ENCODE peak calls at places on chromosomes 1 and 21, in six cellular contexts. One of them, this sample, is unnamed.

GRCh38 chr1:103371234-103371633 is 154.3 kb upstream of the RNPC3 start:
- DNase-seq in neural progenitor cell: no peak
- DNase-seq in GM23338: no peak
- DNase-seq in PC-3: no peak
- DNase-seq in K562: no peak
- DNase-seq in mammary epithelial cell: no peak
- DNase-seq in this sample: no peak

GRCh38 chr1:234218078-234218477 is 155.2 kb upstream of the COA6 start:
- DNase-seq in mammary epithelial cell: peak; percentile 79
- DNase-seq in K562: no peak
- DNase-seq in neural progenitor cell: no peak
- DNase-seq in PC-3: no peak
- DNase-seq in GM23338: no peak
- DNase-seq in this sample: no peak

GRCh38 chr1:31101147-31101502 is 35.6 kb upstream of the PUM1 start:
- DNase-seq in PC-3: peak; percentile 56
- DNase-seq in mammary epithelial cell: peak; percentile 60
- DNase-seq in GM23338: no peak
- DNase-seq in neural progenitor cell: no peak
- DNase-seq in K562: peak; percentile 86
- DNase-seq in this sample: no peak

GRCh38 chr1:110280804-110281203 is 58.4 kb upstream of the RBM15 start:
- DNase-seq in mammary epithelial cell: no peak
- DNase-seq in K562: no peak
- DNase-seq in GM23338: no peak
- DNase-seq in PC-3: no peak
- DNase-seq in neural progenitor cell: no peak
- DNase-seq in this sample: no peak

GRCh38 chr1:223009421-223009820 is 133.6 kb downstream of the TLR5 start:
- DNase-seq in neural progenitor cell: no peak
- DNase-seq in PC-3: no peak
- DNase-seq in K562: no peak
- DNase-seq in mammary epithelial cell: no peak
- DNase-seq in GM23338: no peak
- DNase-seq in this sample: no peak

GRCh38 chr1:160541622-160542302 is 18.7 kb upstream of the SLAMF6 start:
- DNase-seq in mammary epithelial cell: no peak
- DNase-seq in PC-3: no peak
- DNase-seq in GM23338: no peak
- DNase-seq in neural progenitor cell: no peak
- DNase-seq in K562: peak; percentile 33
- DNase-seq in this sample: no peak

GRCh38 chr1:33137800-33138199 is 44.0 kb downstream of the TRIM62 start:
- DNase-seq in neural progenitor cell: peak; percentile 87
- DNase-seq in mammary epithelial cell: no peak
- DNase-seq in K562: peak; percentile 58
- DNase-seq in PC-3: no peak
- DNase-seq in GM23338: peak; percentile 91
- DNase-seq in this sample: peak; percentile 65

GRCh38 chr1:200890818-200891773 is 3.6 kb upstream of the INAVA start:
- DNase-seq in PC-3: peak; percentile 95
- DNase-seq in neural progenitor cell: peak; percentile 91
- DNase-seq in GM23338: peak; percentile 90
- DNase-seq in mammary epithelial cell: peak; percentile 65
- DNase-seq in K562: no peak
- DNase-seq in this sample: no peak

GRCh38 chr1:100107696-100108095 is 25.0 kb downstream of the SASS6 start:
- DNase-seq in GM23338: no peak
- DNase-seq in mammary epithelial cell: no peak
- DNase-seq in K562: no peak
- DNase-seq in neural progenitor cell: no peak
- DNase-seq in PC-3: no peak
- DNase-seq in this sample: no peak

GRCh38 chr1:222592171-222592570 is 2.4 kb upstream of the TAF1A start:
- DNase-seq in mammary epithelial cell: peak; percentile 36
- DNase-seq in neural progenitor cell: no peak
- DNase-seq in K562: no peak
- DNase-seq in PC-3: peak; percentile 46
- DNase-seq in GM23338: no peak
- DNase-seq in this sample: no peak

GRCh38 chr1:17914987-17915386 is 159.9 kb downstream of the ACTL8 start:
- DNase-seq in mammary epithelial cell: no peak
- DNase-seq in K562: no peak
- DNase-seq in neural progenitor cell: no peak
- DNase-seq in PC-3: no peak
- DNase-seq in GM23338: no peak
- DNase-seq in this sample: no peak

GRCh38 chr1:229385853-229386456 is 43.1 kb upstream of the CCSAP start:
- DNase-seq in GM23338: no peak
- DNase-seq in PC-3: no peak
- DNase-seq in K562: no peak
- DNase-seq in neural progenitor cell: no peak
- DNase-seq in mammary epithelial cell: no peak
- DNase-seq in this sample: no peak

GRCh38 chr1:3320246-3321152 is 134.0 kb upstream of the ARHGEF16 start:
- DNase-seq in GM23338: no peak
- DNase-seq in neural progenitor cell: no peak
- DNase-seq in K562: no peak
- DNase-seq in mammary epithelial cell: no peak
- DNase-seq in PC-3: no peak
- DNase-seq in this sample: no peak

GRCh38 chr21:29257701-29258100 is 41.0 kb upstream of the BACH1 start:
- DNase-seq in PC-3: peak; percentile 29
- DNase-seq in GM23338: no peak
- DNase-seq in mammary epithelial cell: peak; percentile 32
- DNase-seq in K562: no peak
- DNase-seq in neural progenitor cell: no peak
- DNase-seq in this sample: no peak

GRCh38 chr1:245946905-245947304 is 560.2 kb downstream of the SMYD3 start:
- DNase-seq in mammary epithelial cell: no peak
- DNase-seq in K562: no peak
- DNase-seq in GM23338: no peak
- DNase-seq in neural progenitor cell: peak; percentile 40
- DNase-seq in PC-3: no peak
- DNase-seq in this sample: no peak

GRCh38 chr1:17768651-17769241 is 13.6 kb downstream of the ACTL8 start:
- DNase-seq in PC-3: peak; percentile 64
- DNase-seq in mammary epithelial cell: no peak
- DNase-seq in GM23338: no peak
- DNase-seq in neural progenitor cell: no peak
- DNase-seq in K562: peak; percentile 16
- DNase-seq in this sample: no peak

GRCh38 chr1:100213141-100213540 is 35.1 kb upstream of the LRRC39 start:
- DNase-seq in GM23338: peak; percentile 9
- DNase-seq in neural progenitor cell: no peak
- DNase-seq in mammary epithelial cell: no peak
- DNase-seq in K562: no peak
- DNase-seq in PC-3: no peak
- DNase-seq in this sample: no peak

GRCh38 chr21:35664683-35665082 is 395.6 kb downstream of the SETD4 start:
- DNase-seq in GM23338: no peak
- DNase-seq in neural progenitor cell: no peak
- DNase-seq in mammary epithelial cell: peak; percentile 97
- DNase-seq in PC-3: peak; percentile 94
- DNase-seq in K562: no peak
- DNase-seq in this sample: no peak

GRCh38 chr1:115251340-115251748 is 86.7 kb downstream of the NGF start:
- DNase-seq in mammary epithelial cell: no peak
- DNase-seq in GM23338: no peak
- DNase-seq in K562: no peak
- DNase-seq in PC-3: no peak
- DNase-seq in neural progenitor cell: no peak
- DNase-seq in this sample: no peak

DNA sequence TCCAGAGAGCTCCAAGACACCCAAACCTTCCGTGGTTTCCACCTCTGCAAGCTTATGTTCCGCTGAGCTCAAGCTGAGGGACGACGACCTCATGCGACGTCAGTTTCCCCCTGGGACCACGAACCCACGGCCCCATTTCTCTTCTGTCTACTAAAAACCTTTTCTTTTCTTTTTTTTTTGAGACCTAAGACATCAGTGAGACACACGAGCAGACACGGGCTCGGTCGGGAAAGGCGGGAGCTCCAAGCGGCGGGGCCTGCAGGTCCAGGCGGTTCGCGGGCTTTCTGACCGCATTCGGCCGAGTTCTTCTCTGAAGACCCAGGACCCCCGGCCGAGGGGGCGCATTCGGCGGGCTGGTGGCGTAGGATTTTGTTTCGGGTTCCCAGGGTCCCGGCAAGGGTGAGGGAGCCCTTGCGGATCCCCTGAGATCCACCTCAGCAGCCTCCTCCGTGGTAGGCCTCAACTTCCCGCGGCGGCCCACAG is 402 bp downstream of the C21orf58 start:
- DNase-seq in K562: no peak
- DNase-seq in PC-3: no peak
- DNase-seq in mammary epithelial cell: no peak
- DNase-seq in neural progenitor cell: peak; percentile 52
- DNase-seq in GM23338: peak; percentile 38
- DNase-seq in this sample: peak; percentile 58
- H4K20me1 ChIP-seq in K562: peaks cover 26% of the 10 kb centered on the region
- H4K20me1 ChIP-seq in PC-3: peaks cover 26% of the 10 kb centered on the region
- H4K20me1 ChIP-seq in mammary epithelial cell: peaks cover 2% of the 10 kb centered on the region
- H4K20me1 ChIP-seq in neural progenitor cell: peaks cover 49% of the 10 kb centered on the region
- H4K20me1 ChIP-seq in GM23338: peaks cover 25% of the 10 kb centered on the region
- H4K20me1 ChIP-seq in this sample: peaks cover 29% of the 10 kb centered on the region

GRCh38 chr1:156726549-156727226 is 1.6 kb upstream of the METTL25B start:
- DNase-seq in GM23338: peak; percentile 88
- DNase-seq in K562: peak; percentile 91
- DNase-seq in PC-3: peak; percentile 79
- DNase-seq in mammary epithelial cell: peak; percentile 64
- DNase-seq in neural progenitor cell: peak; percentile 76
- DNase-seq in this sample: peak; percentile 80

GRCh38 chr1:156727492-156727891 is 777 bp upstream of the METTL25B start:
- DNase-seq in K562: no peak
- DNase-seq in PC-3: no peak
- DNase-seq in neural progenitor cell: no peak
- DNase-seq in GM23338: no peak
- DNase-seq in mammary epithelial cell: no peak
- DNase-seq in this sample: no peak

GRCh38 chr1:156727914-156728598 is at the start of gene METTL25B:
- DNase-seq in mammary epithelial cell: peak; percentile 82
- DNase-seq in PC-3: peak; percentile 89
- DNase-seq in K562: peak; percentile 93
- DNase-seq in neural progenitor cell: peak; percentile 93
- DNase-seq in GM23338: peak; percentile 93
- DNase-seq in this sample: peak; percentile 86

GRCh38 chr1:156721131-156721924 is 6.9 kb upstream of the METTL25B start:
- DNase-seq in GM23338: no peak
- DNase-seq in mammary epithelial cell: no peak
- DNase-seq in neural progenitor cell: no peak
- DNase-seq in PC-3: no peak
- DNase-seq in K562: no peak
- DNase-seq in this sample: no peak

DNA sequence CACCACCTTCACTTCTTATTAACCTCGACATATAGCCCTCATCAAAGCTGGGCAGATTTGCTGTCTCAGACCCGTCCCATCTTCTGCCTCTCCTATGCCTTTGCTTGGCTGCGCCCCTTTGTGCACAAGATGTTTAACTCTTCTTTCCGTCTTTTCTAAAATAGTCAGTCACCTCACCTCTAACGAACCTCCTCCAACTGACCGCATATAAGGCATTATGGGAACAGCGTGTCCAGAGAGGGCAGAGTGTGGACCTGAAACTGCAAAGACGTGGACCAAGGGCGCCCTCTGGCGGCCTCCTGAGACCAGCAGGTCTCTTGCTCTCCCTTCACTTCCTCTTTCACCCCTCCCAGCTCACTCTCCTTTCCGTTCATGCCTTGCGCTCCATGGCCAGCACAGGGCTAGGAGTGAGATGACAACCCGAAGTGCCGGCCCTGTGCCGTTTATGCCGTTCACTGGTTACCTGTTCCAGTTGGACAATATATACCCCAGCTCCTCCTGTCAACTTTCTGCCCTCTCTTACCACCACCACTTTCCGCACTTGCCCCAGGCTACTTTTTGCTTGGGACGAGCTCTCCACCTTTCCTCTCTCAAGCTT is 2.5 kb upstream of the METTL25B start:
- DNase-seq in K562: peak; percentile 98
- DNase-seq in GM23338: peak; percentile 96
- DNase-seq in PC-3: peak; percentile 96
- DNase-seq in mammary epithelial cell: peak; percentile 78
- DNase-seq in neural progenitor cell: peak; percentile 94
- DNase-seq in this sample: peak; percentile 89
- H4K20me1 ChIP-seq in K562: peaks cover 31% of the 10 kb centered on the region
- H4K20me1 ChIP-seq in GM23338: peaks cover 45% of the 10 kb centered on the region
- H4K20me1 ChIP-seq in PC-3: peaks cover 38% of the 10 kb centered on the region
- H4K20me1 ChIP-seq in mammary epithelial cell: no peaks in the 10 kb centered on the region
- H4K20me1 ChIP-seq in neural progenitor cell: peaks cover 64% of the 10 kb centered on the region
- H4K20me1 ChIP-seq in this sample: peaks cover 32% of the 10 kb centered on the region

GRCh38 chr1:9404541-9404940 is 111.8 kb downstream of the SPSB1 start:
- DNase-seq in mammary epithelial cell: no peak
- DNase-seq in neural progenitor cell: no peak
- DNase-seq in PC-3: no peak
- DNase-seq in K562: no peak
- DNase-seq in GM23338: no peak
- DNase-seq in this sample: no peak
- H4K20me1 ChIP-seq in mammary epithelial cell: no peaks in the 10 kb centered on the region
- H4K20me1 ChIP-seq in neural progenitor cell: no peaks in the 10 kb centered on the region
- H4K20me1 ChIP-seq in PC-3: no peaks in the 10 kb centered on the region
- H4K20me1 ChIP-seq in K562: peaks cover 5% of the 10 kb centered on the region
- H4K20me1 ChIP-seq in GM23338: no peaks in the 10 kb centered on the region
- H4K20me1 ChIP-seq in this sample: no peaks in the 10 kb centered on the region

GRCh38 chr1:215786997-215787396 is 219.9 kb downstream of the KCTD3 start:
- DNase-seq in neural progenitor cell: no peak
- DNase-seq in K562: no peak
- DNase-seq in GM23338: no peak
- DNase-seq in PC-3: peak; percentile 84
- DNase-seq in mammary epithelial cell: no peak
- DNase-seq in this sample: no peak
- H4K20me1 ChIP-seq in neural progenitor cell: no peaks in the 10 kb centered on the region
- H4K20me1 ChIP-seq in K562: no peaks in the 10 kb centered on the region
- H4K20me1 ChIP-seq in GM23338: no peaks in the 10 kb centered on the region
- H4K20me1 ChIP-seq in PC-3: no peaks in the 10 kb centered on the region
- H4K20me1 ChIP-seq in mammary epithelial cell: no peaks in the 10 kb centered on the region
- H4K20me1 ChIP-seq in this sample: no peaks in the 10 kb centered on the region